ENCODE peak calls at places on chromosomes 2 and 18, in four cellular contexts. N is GM13976, L is psoas muscle, R is nucleus accumbens. W is an unnamed sample.

GRCh38 chr2:37783545-37783944 is 112.1 kb upstream of the CDC42EP3 start:
- DNase-seq in N (no peak), L (no peak), R (no peak), W (no peak)

GRCh38 chr2:22855081-22855480 is 529.9 kb upstream of the KLHL29 start:
- DNase-seq in N (no peak), L (no peak), R (peak; percentile 45), W (no peak)

GRCh38 chr2:186862869-186863709 is 14.1 kb upstream of the ZSWIM2 start:
- DNase-seq in N (peak; percentile 22), L (no peak), R (no peak), W (no peak)

GRCh38 chr18:79332601-79333000 is 63.1 kb upstream of the NFATC1 start:
- DNase-seq in N (no peak), L (no peak), R (no peak), W (no peak)

GRCh38 chr18:63974991-63975390 is 5.1 kb downstream of the SERPINB8 start:
- DNase-seq in N (no peak), L (no peak), R (no peak), W (no peak)

GRCh38 chr2:231715988-231716616 is 7.8 kb downstream of the PTMA start:
- DNase-seq in N (no peak), L (no peak), R (no peak), W (peak; percentile 58)

GRCh38 chr18:49025767-49026500 is 75.2 kb upstream of the SMAD7 start:
- DNase-seq in N (peak; percentile 16), L (no peak), R (no peak), W (no peak)

GRCh38 chr2:205361272-205361671 is 321.0 kb upstream of the NRP2 start:
- DNase-seq in N (no peak), L (no peak), R (no peak), W (no peak)

GRCh38 chr18:58714821-58715220 is 43.6 kb downstream of the MALT1 start:
- DNase-seq in N (no peak), L (no peak), R (no peak), W (no peak)

GRCh38 chr2:236133410-236134012 is 34.7 kb downstream of the GBX2 start:
- DNase-seq in N (no peak), L (no peak), R (no peak), W (no peak)

W was measured in brain microvascular endothelial cell.